ENCODE peak calls at places on chromosome X, in nine cellular contexts. O is testis, A is thyroid gland, Y is transverse colon, T is heart left ventricle, U is prostate gland, Z is Peyer's patch, D is right lobe of liver, Q is K562. J is an unnamed sample. For H3K36me3 and H3K4me1, the result is how much of the 10 kb centered on the place peaks cover.

GRCh38 chrX:130299279-130300009 is 30.7 kb upstream of the ZNF280C start:
- DNase-seq in O (peak), A (no peak), Y (peak), T (no peak), U (no peak), Z (no peak), D (no peak), Q (no peak), J (no peak)

GRCh38 chrX:41889317-41890025 is 33.9 kb downstream of the CASK start:
- DNase-seq in O (no peak), A (no peak), Y (no peak), T (no peak), U (no peak), Z (no peak), D (no peak), Q (no peak), J (no peak)

GRCh38 chrX:103730147-103730546 is 19.4 kb downstream of the TMEM31 start:
- DNase-seq in O (no peak), A (no peak), Y (no peak), T (no peak), U (no peak), Z (no peak), D (no peak), Q (no peak), J (no peak)

GRCh38 chrX:24153796-24154189 is 4.3 kb downstream of the ZFX start:
- DNase-seq in O (no peak), A (no peak), Y (no peak), T (no peak), U (no peak), Z (no peak), D (no peak), Q (no peak), J (no peak)

GRCh38 chrX:13658602-13659001 is 5.7 kb downstream of the TCEANC start:
- DNase-seq in O (no peak), A (no peak), Y (no peak), T (no peak), U (peak), Z (no peak), D (no peak), Q (peak), J (peak)

GRCh38 chrX:15233416-15234015 is 36.4 kb downstream of the ASB9 start:
- DNase-seq in O (no peak), A (no peak), Y (no peak), T (no peak), U (no peak), Z (no peak), D (no peak), Q (no peak), J (no peak)

GRCh38 chrX:40646489-40647306 is 663 bp downstream of the CXorf38 start:
- DNase-seq in O (no peak), A (peak), Y (peak), T (peak), U (peak), Z (peak), D (peak), Q (peak), J (no peak)

GRCh38 chrX:2848806-2849420 is 20.2 kb downstream of the GYG2 start:
- DNase-seq in O (no peak), A (no peak), Y (no peak), T (no peak), U (no peak), Z (no peak), D (no peak), Q (no peak), J (no peak)

GRCh38 chrX:134374910-134375309 is 85.1 kb upstream of the HPRT1 start:
- DNase-seq in O (no peak), A (no peak), Y (no peak), T (no peak), U (no peak), Z (no peak), D (no peak), Q (no peak), J (no peak)

GRCh38 chrX:106481341-106481740 is 130.4 kb upstream of the RADX start:
- DNase-seq in O (peak), A (peak), Y (peak), T (no peak), U (peak), Z (peak), D (no peak), Q (peak), J (no peak)

GRCh38 chrX:37684918-37685317 is 673 bp upstream of the XK start:
- DNase-seq in O (no peak), A (no peak), Y (no peak), T (no peak), U (no peak), Z (no peak), D (no peak), Q (no peak), J (no peak)

GRCh38 chrX:119640621-119641020 is 34.4 kb upstream of the NKRF start:
- DNase-seq in O (no peak), A (no peak), Y (no peak), T (no peak), U (no peak), Z (no peak), D (no peak), Q (no peak), J (no peak)
- H3K36me3 ChIP-seq in O (under half), A (under half), Y (under half), T (under half), U (under half), Z (under half), D (under half), Q (under half), J (under half)

GRCh38 chrX:49269768-49270248 is at the start of gene PPP1R3F:
- DNase-seq in O (no peak), A (no peak), Y (no peak), T (no peak), U (no peak), Z (no peak), D (no peak), Q (no peak), J (no peak)

GRCh38 chrX:49270249-49270921 is 792 bp downstream of the PPP1R3F start:
- DNase-seq in O (no peak), A (no peak), Y (no peak), T (no peak), U (no peak), Z (no peak), D (peak), Q (no peak), J (no peak)

GRCh38 chrX:49268702-49269009 is 937 bp upstream of the PPP1R3F start:
- DNase-seq in O (no peak), A (no peak), Y (no peak), T (no peak), U (no peak), Z (no peak), D (no peak), Q (no peak), J (no peak)

GRCh38 chrX:49271341-49271740 is 1.7 kb downstream of the PPP1R3F start:
- DNase-seq in O (no peak), A (peak), Y (no peak), T (no peak), U (no peak), Z (no peak), D (no peak), Q (no peak), J (no peak)

DNA sequence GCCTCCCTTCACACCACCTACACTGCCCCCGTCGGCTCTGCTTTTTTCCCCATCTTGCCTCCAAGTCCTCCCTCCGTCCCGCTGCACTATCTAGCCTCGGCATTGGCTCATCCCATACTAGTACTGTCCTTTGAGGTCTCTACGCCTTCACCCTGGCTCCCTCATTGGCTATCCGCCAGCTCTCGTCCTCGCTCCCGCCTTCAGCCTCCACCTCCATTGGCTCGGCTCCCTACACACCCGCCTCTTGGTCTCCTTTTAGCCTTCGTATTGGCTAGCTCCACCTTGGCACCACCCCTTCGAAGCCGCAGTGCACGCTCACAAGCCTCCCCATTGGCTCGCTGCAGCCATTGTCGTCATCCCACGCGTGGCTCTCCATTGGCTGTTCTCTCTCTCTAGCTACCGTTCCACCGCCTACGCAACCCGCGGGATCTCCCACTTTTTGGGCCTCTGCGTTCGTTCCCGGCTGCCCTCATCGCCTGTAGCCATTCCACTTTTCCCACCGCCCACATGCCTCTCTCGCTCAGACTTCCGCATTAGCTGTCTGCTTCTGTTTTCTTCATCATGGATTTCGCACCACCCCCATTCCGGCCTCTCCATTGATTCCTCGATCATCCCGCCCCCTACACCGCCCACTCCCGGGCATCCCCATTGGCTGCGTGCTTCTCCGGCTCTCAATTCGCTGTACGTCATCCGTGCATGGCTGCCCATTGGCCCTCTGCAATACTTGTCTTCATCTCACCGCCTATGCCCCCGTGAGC is 404 bp upstream of the PPP1R3F start:
- DNase-seq in O (peak), A (peak), Y (peak), T (peak), U (peak), Z (peak), D (peak), Q (peak), J (peak)
- TF ChIP-seq POLR2A in O (no peak), A (peak), Y (peak), T (no peak), U (peak), Z (peak), D (peak), Q (peak), J (peak)

GRCh38 chrX:44344194-44344593 is 722 bp upstream of the EFHC2 start:
- DNase-seq in O (peak), A (peak), Y (peak), T (peak), U (no peak), Z (peak), D (no peak), Q (peak), J (no peak)
- H3K4me1 ChIP-seq in O (under half), A (under half), Y (under half), T (under half), U (under half), Z (under half), D (under half), Q (under half), J (under half)

GRCh38 chrX:78133561-78133960 is 5.9 kb downstream of the TAF9B start:
- DNase-seq in O (no peak), A (no peak), Y (no peak), T (no peak), U (no peak), Z (no peak), D (no peak), Q (no peak), J (no peak)

GRCh38 chrX:78130396-78130795 is 9.1 kb downstream of the TAF9B start:
- DNase-seq in O (no peak), A (no peak), Y (no peak), T (no peak), U (no peak), Z (no peak), D (no peak), Q (no peak), J (no peak)

GRCh38 chrX:78131117-78131516 is 8.3 kb downstream of the TAF9B start:
- DNase-seq in O (no peak), A (no peak), Y (no peak), T (no peak), U (no peak), Z (no peak), D (no peak), Q (no peak), J (no peak)

GRCh38 chrX:78125148-78125547 is 14.3 kb downstream of the TAF9B start:
- DNase-seq in O (no peak), A (no peak), Y (no peak), T (no peak), U (no peak), Z (no peak), D (no peak), Q (no peak), J (no peak)

GRCh38 chrX:78129714-78130113 is 9.7 kb downstream of the TAF9B start:
- DNase-seq in O (no peak), A (no peak), Y (no peak), T (no peak), U (no peak), Z (no peak), D (no peak), Q (no peak), J (no peak)
- H3K36me3 ChIP-seq in O (under half), A (under half), Y (under half), T (half or more), U (under half), Z (under half), D (under half), Q (half or more), J (under half)

J was measured in tibial nerve.